ENCODE peak calls at places on chromosome 17, in four cellular contexts. F is kidney epithelial cell, W is progenitor cell of endocrine pancreas, Y is iPS-NIHi11. P is an unnamed sample.

GRCh38 chr17:35773674-35774425 is 13.2 kb downstream of the C17orf50 start:
- DNase-seq in F (no peak), W (no peak), Y (no peak), P (no peak)

GRCh38 chr17:44354582-44355309 is 8.9 kb downstream of the FAM171A2 start:
- DNase-seq in F (no peak), W (peak), Y (peak), P (peak)

GRCh38 chr17:1229891-1230571 is 40.2 kb upstream of the BHLHA9 start:
- DNase-seq in F (no peak), W (no peak), Y (no peak), P (no peak)

GRCh38 chr17:17694229-17695081 is 13.2 kb downstream of the RAI1 start:
- DNase-seq in F (no peak), W (peak), Y (peak), P (peak)

GRCh38 chr17:60229189-60229802 is 79.5 kb downstream of the CA4 start:
- DNase-seq in F (no peak), W (no peak), Y (no peak), P (no peak)

GRCh38 chr17:44979426-44980273 is 11.5 kb upstream of the C1QL1 start:
- DNase-seq in F (no peak), W (no peak), Y (no peak), P (no peak)

GRCh38 chr17:7859028-7859427 is 1.2 kb downstream of the CYB5D1 start:
- DNase-seq in F (no peak), W (no peak), Y (no peak), P (no peak)

GRCh38 chr17:36578671-36579070 is 13.0 kb upstream of the DHRS11 start:
- DNase-seq in F (no peak), W (no peak), Y (no peak), P (no peak)

GRCh38 chr17:81715872-81716673 is 4.0 kb downstream of the SLC25A10 start:
- DNase-seq in F (no peak), W (no peak), Y (no peak), P (no peak)

GRCh38 chr17:27760069-27760885 is 40.1 kb downstream of the NOS2 start:
- DNase-seq in F (no peak), W (peak), Y (peak), P (peak)

GRCh38 chr17:70123193-70123592 is 46.1 kb upstream of the KCNJ2 start:
- DNase-seq in F (no peak), W (no peak), Y (no peak), P (no peak)

GRCh38 chr17:880074-880870 is 98.1 kb downstream of the MRM3 start:
- DNase-seq in F (no peak), W (no peak), Y (no peak), P (no peak)

GRCh38 chr17:50169121-50169764 is 3.4 kb downstream of the SGCA start:
- DNase-seq in F (no peak), W (peak), Y (peak), P (peak)

GRCh38 chr17:79633154-79633553 is 22.3 kb upstream of the RBFOX3 start:
- DNase-seq in F (no peak), W (peak), Y (peak), P (no peak)

GRCh38 chr17:30345527-30346075 is 11.7 kb upstream of the TMIGD1 start:
- DNase-seq in F (no peak), W (no peak), Y (no peak), P (no peak)

GRCh38 chr17:14061666-14062560 is 7.4 kb upstream of the COX10 start:
- DNase-seq in F (peak), W (no peak), Y (peak), P (no peak)

GRCh38 chr17:27419156-27419555 is 37.1 kb upstream of the KSR1 start:
- DNase-seq in F (no peak), W (no peak), Y (no peak), P (no peak)